ENCODE peak calls at places on chromosomes 11 and 22, in four cellular contexts. I is head of caudate nucleus, Y is RPMI8226, N is HTR-8/SVneo. P is an unnamed sample.
A peak's percentile ranks its signal among the peaks of the same experiment; 100 is the strongest.

GRCh38 chr11:88377151-88377550 is 39.6 kb upstream of the CTSC start:
- DNase-seq in I (no peak), Y (no peak), N (no peak), P (no peak)

GRCh38 chr11:17543574-17544180 is 539 bp downstream of the USH1C start:
- DNase-seq in I (no peak), Y (no peak), N (no peak), P (no peak)

GRCh38 chr22:45984316-45984916 is 7.5 kb upstream of the WNT7B start:
- DNase-seq in I (no peak), Y (no peak), N (no peak), P (no peak)

GRCh38 chr11:57974830-57975229 is 48.9 kb upstream of the OR9Q1 start:
- DNase-seq in I (no peak), Y (no peak), N (no peak), P (no peak)

GRCh38 chr22:30340911-30341685 is 14.4 kb upstream of the TBC1D10A start:
- DNase-seq in I (peak; percentile 71), Y (no peak), N (no peak), P (no peak)

GRCh38 chr11:22426915-22427314 is 88.7 kb downstream of the SLC17A6 start:
- DNase-seq in I (no peak), Y (no peak), N (no peak), P (no peak)

GRCh38 chr11:57379732-57380131 is 1.2 kb downstream of the PRG3 start:
- DNase-seq in I (no peak), Y (peak; percentile 35), N (peak; percentile 21), P (peak; percentile 2)

GRCh38 chr22:17130199-17130598 is 9.0 kb upstream of the TMEM121B start:
- DNase-seq in I (no peak), Y (no peak), N (no peak), P (no peak)

GRCh38 chr11:115333106-115333505 is 171.1 kb downstream of the CADM1 start:
- DNase-seq in I (no peak), Y (no peak), N (no peak), P (no peak)

GRCh38 chr22:44389926-44390925 is 77.5 kb upstream of the SHISAL1 start:
- DNase-seq in I (no peak), Y (no peak), N (no peak), P (no peak)

GRCh38 chr11:129484068-129484467 is 108.4 kb downstream of the BARX2 start:
- DNase-seq in I (no peak), Y (no peak), N (no peak), P (no peak)

GRCh38 chr11:26753738-26754504 is 32.1 kb upstream of the SLC5A12 start:
- DNase-seq in I (peak; percentile 62), Y (no peak), N (peak; percentile 6), P (peak; percentile 35)

GRCh38 chr11:62602141-62603071 is 741 bp upstream of the MTA2 start:
- DNase-seq in I (peak; percentile 59), Y (no peak), N (no peak), P (no peak)

GRCh38 chr11:1230456-1231395 is 7.9 kb downstream of the MUC5B start:
- DNase-seq in I (no peak), Y (peak; percentile 44), N (no peak), P (no peak)

GRCh38 chr22:34115722-34116121 is 195.4 kb upstream of the LARGE1 start:
- DNase-seq in I (no peak), Y (no peak), N (no peak), P (no peak)

GRCh38 chr11:36164522-36165250 is 124.5 kb downstream of the COMMD9 start:
- DNase-seq in I (no peak), Y (no peak), N (no peak), P (no peak)

GRCh38 chr22:35357883-35358621 is 22.8 kb upstream of the HMOX1 start:
- DNase-seq in I (no peak), Y (no peak), N (no peak), P (no peak)

GRCh38 chr11:69159153-69159850 is 3.6 kb downstream of the SMIM38 start:
- DNase-seq in I (no peak), Y (no peak), N (no peak), P (no peak)

GRCh38 chr11:63939351-63939920 is 634 bp downstream of the NAA40 start:
- DNase-seq in I (no peak), Y (peak; percentile 60), N (no peak), P (no peak)

GRCh38 chr11:86120807-86121206 is 51.9 kb upstream of the PICALM start:
- DNase-seq in I (no peak), Y (no peak), N (no peak), P (no peak)

GRCh38 chr22:44031111-44031963 is 7.2 kb downstream of the PARVB start:
- DNase-seq in I (no peak), Y (no peak), N (no peak), P (no peak)

GRCh38 chr22:24819487-24819886 is 13.5 kb downstream of the SGSM1 start:
- DNase-seq in I (no peak), Y (no peak), N (no peak), P (no peak)

GRCh38 chr11:76602431-76602861 is 68.1 kb downstream of the LRRC32 start:
- DNase-seq in I (no peak), Y (no peak), N (no peak), P (no peak)

GRCh38 chr11:28259177-28259843 is 151.1 kb downstream of the METTL15 start:
- DNase-seq in I (no peak), Y (peak; percentile 50), N (no peak), P (no peak)

GRCh38 chr11:8028766-8029165 is 41.6 kb downstream of the EIF3F start:
- DNase-seq in I (no peak), Y (peak; percentile 42), N (no peak), P (no peak)

GRCh38 chr11:2268911-2269600 is 1.3 kb downstream of the ASCL2 start:
- DNase-seq in I (no peak), Y (no peak), N (peak; percentile 59), P (no peak)

GRCh38 chr11:29310016-29310415 is 706.8 kb downstream of the KCNA4 start:
- DNase-seq in I (no peak), Y (no peak), N (peak; percentile 15), P (no peak)

GRCh38 chr22:43993072-43993760 is 30.9 kb upstream of the PARVB start:
- DNase-seq in I (peak; percentile 66), Y (peak; percentile 62), N (peak; percentile 61), P (peak; percentile 28)

GRCh38 chr11:86623736-86624135 is 48.7 kb downstream of the ME3 start:
- DNase-seq in I (no peak), Y (no peak), N (no peak), P (no peak)

GRCh38 chr22:47195156-47195675 is 432.8 kb downstream of the TBC1D22A start:
- DNase-seq in I (no peak), Y (no peak), N (no peak), P (no peak)

GRCh38 chr22:38353142-38353629 is 36.0 kb upstream of the CSNK1E start:
- DNase-seq in I (peak; percentile 83), Y (peak; percentile 73), N (peak; percentile 56), P (peak; percentile 5)

GRCh38 chr11:12102588-12103410 is 7.6 kb upstream of the MICAL2 start:
- DNase-seq in I (no peak), Y (no peak), N (no peak), P (no peak)

GRCh38 chr11:133966924-133967598 is 10.3 kb upstream of the IGSF9B start:
- DNase-seq in I (peak; percentile 77), Y (peak; percentile 42), N (no peak), P (peak; percentile 24)

GRCh38 chr11:4044971-4045646 is 49.5 kb upstream of the RRM1 start:
- DNase-seq in I (peak; percentile 62), Y (no peak), N (no peak), P (no peak)

GRCh38 chr11:70415642-70416395 is 17.5 kb downstream of the CTTN start:
- DNase-seq in I (no peak), Y (no peak), N (no peak), P (no peak)

GRCh38 chr22:32469799-32470212 is 4.8 kb upstream of the FBXO7 start:
- DNase-seq in I (no peak), Y (peak; percentile 23), N (peak; percentile 9), P (no peak)

GRCh38 chr11:1604181-1604580 is 4.1 kb downstream of the KRTAP5-3 start:
- DNase-seq in I (no peak), Y (no peak), N (no peak), P (no peak)

GRCh38 chr11:115535781-115536180 is 31.6 kb upstream of the CADM1 start:
- DNase-seq in I (no peak), Y (no peak), N (no peak), P (no peak)